ENCODE peak calls at places on chromosomes 1 and 21, in eight cellular contexts. B is esophagus squamous epithelium, M is heart left ventricle, T is K562, Q is ovary, W is body of pancreas, L is upper lobe of left lung, Y is endothelial cell of umbilical vein. S is an unnamed sample.

GRCh38 chr1:40161888-40162397 is 756 bp downstream of the RLF start:
- DNase-seq in B (no peak), M (no peak), T (no peak), Q (no peak), W (peak), L (no peak), Y (peak), S (no peak)

GRCh38 chr1:92619466-92620189 is 132.9 kb upstream of the GFI1 start:
- DNase-seq in B (no peak), M (no peak), T (no peak), Q (no peak), W (no peak), L (no peak), Y (no peak), S (no peak)

GRCh38 chr1:225207791-225208190 is 220.0 kb downstream of the LBR start:
- DNase-seq in B (no peak), M (no peak), T (no peak), Q (no peak), W (no peak), L (no peak), Y (no peak), S (no peak)

GRCh38 chr21:33644383-33645074 is 2.2 kb downstream of the ITSN1 start:
- DNase-seq in B (no peak), M (no peak), T (no peak), Q (no peak), W (no peak), L (no peak), Y (peak), S (no peak)

GRCh38 chr1:43271186-43272118 is 1.7 kb downstream of the TMEM125 start:
- DNase-seq in B (no peak), M (no peak), T (no peak), Q (no peak), W (no peak), L (no peak), Y (no peak), S (peak)

GRCh38 chr1:160064164-160064563 is 5.8 kb downstream of the KCNJ10 start:
- DNase-seq in B (no peak), M (no peak), T (no peak), Q (no peak), W (no peak), L (no peak), Y (no peak), S (no peak)

GRCh38 chr1:244165701-244166100 is 114.6 kb downstream of the ZBTB18 start:
- DNase-seq in B (no peak), M (no peak), T (no peak), Q (no peak), W (no peak), L (no peak), Y (no peak), S (no peak)

GRCh38 chr21:36902331-36902730 is 64.1 kb downstream of the HLCS start:
- DNase-seq in B (no peak), M (no peak), T (no peak), Q (no peak), W (no peak), L (no peak), Y (no peak), S (peak)

GRCh38 chr1:216420746-216421145 is 2.5 kb downstream of the USH2A start:
- DNase-seq in B (no peak), M (no peak), T (no peak), Q (no peak), W (no peak), L (no peak), Y (no peak), S (no peak)

GRCh38 chr1:54424398-54424797 is 18.2 kb upstream of the SSBP3 start:
- DNase-seq in B (no peak), M (no peak), T (no peak), Q (no peak), W (no peak), L (no peak), Y (no peak), S (no peak)

GRCh38 chr1:61782771-61783170 is 40.5 kb downstream of the PATJ start:
- DNase-seq in B (no peak), M (no peak), T (peak), Q (no peak), W (no peak), L (no peak), Y (no peak), S (no peak)

GRCh38 chr1:244100276-244100675 is 49.2 kb downstream of the ZBTB18 start:
- DNase-seq in B (no peak), M (no peak), T (no peak), Q (no peak), W (no peak), L (no peak), Y (no peak), S (no peak)

GRCh38 chr1:12475158-12475934 is 142.7 kb downstream of the DHRS3 start:
- DNase-seq in B (no peak), M (no peak), T (peak), Q (no peak), W (peak), L (no peak), Y (no peak), S (no peak)

GRCh38 chr1:151399890-151400235 is 490 bp downstream of the PSMB4 start:
- DNase-seq in B (no peak), M (no peak), T (peak), Q (peak), W (no peak), L (no peak), Y (no peak), S (peak)

GRCh38 chr1:60983701-60984065 is 98.7 kb upstream of the NFIA start:
- DNase-seq in B (no peak), M (no peak), T (no peak), Q (peak), W (no peak), L (no peak), Y (no peak), S (no peak)

GRCh38 chr1:109623601-109624161 is 4.0 kb downstream of the AMPD2 start:
- DNase-seq in B (no peak), M (no peak), T (no peak), Q (no peak), W (no peak), L (peak), Y (no peak), S (peak)

GRCh38 chr1:53158900-53159299 is 16.5 kb upstream of the SLC1A7 start:
- DNase-seq in B (no peak), M (no peak), T (no peak), Q (no peak), W (no peak), L (no peak), Y (no peak), S (no peak)

GRCh38 chr1:219518168-219518905 is 94.6 kb downstream of the ZC3H11B start:
- DNase-seq in B (no peak), M (no peak), T (no peak), Q (no peak), W (no peak), L (no peak), Y (no peak), S (no peak)

GRCh38 chr1:221263831-221264767 is 384.9 kb downstream of the HLX start:
- DNase-seq in B (peak), M (peak), T (peak), Q (no peak), W (peak), L (no peak), Y (peak), S (no peak)

GRCh38 chr1:220045356-220046051 is 801 bp downstream of the EPRS1 start:
- DNase-seq in B (no peak), M (no peak), T (peak), Q (no peak), W (no peak), L (no peak), Y (peak), S (no peak)

GRCh38 chr1:58594556-58594955 is 17.5 kb upstream of the TACSTD2 start:
- DNase-seq in B (no peak), M (no peak), T (no peak), Q (no peak), W (no peak), L (no peak), Y (no peak), S (no peak)

GRCh38 chr1:154760469-154760933 is 109.6 kb downstream of the KCNN3 start:
- DNase-seq in B (no peak), M (peak), T (peak), Q (peak), W (peak), L (peak), Y (peak), S (peak)

GRCh38 chr1:156114919-156115513 is 505 bp downstream of the LMNA start:
- DNase-seq in B (no peak), M (no peak), T (peak), Q (no peak), W (no peak), L (peak), Y (peak), S (no peak)

GRCh38 chr1:199079994-199080393 is 441.2 kb downstream of the PTPRC start:
- DNase-seq in B (no peak), M (no peak), T (no peak), Q (no peak), W (no peak), L (no peak), Y (no peak), S (no peak)

GRCh38 chr1:166902279-166902678 is 26.2 kb upstream of the TADA1 start:
- DNase-seq in B (no peak), M (no peak), T (no peak), Q (no peak), W (no peak), L (no peak), Y (no peak), S (no peak)

GRCh38 chr1:86914998-86915736 is 732 bp downstream of the HS2ST1 start:
- DNase-seq in B (no peak), M (peak), T (peak), Q (peak), W (peak), L (no peak), Y (peak), S (peak)

GRCh38 chr21:46229133-46229922 is 754 bp upstream of the LSS start:
- DNase-seq in B (no peak), M (peak), T (peak), Q (peak), W (peak), L (peak), Y (peak), S (peak)

GRCh38 chr1:155254714-155255242 is 505 bp downstream of the ENTREP3 start:
- DNase-seq in B (no peak), M (no peak), T (no peak), Q (peak), W (no peak), L (peak), Y (peak), S (no peak)

GRCh38 chr1:67847466-67847865 is 14.2 kb upstream of the GNG12 start:
- DNase-seq in B (no peak), M (no peak), T (no peak), Q (no peak), W (no peak), L (no peak), Y (peak), S (no peak)

GRCh38 chr1:36894824-36895223 is 139.5 kb downstream of the GRIK3 start:
- DNase-seq in B (no peak), M (no peak), T (no peak), Q (no peak), W (no peak), L (no peak), Y (no peak), S (no peak)

GRCh38 chr21:42883921-42884320 is 4.6 kb upstream of the WDR4 start:
- DNase-seq in B (no peak), M (no peak), T (no peak), Q (no peak), W (no peak), L (no peak), Y (no peak), S (no peak)

GRCh38 chr1:25774921-25775774 is 24.8 kb upstream of the SELENON start:
- DNase-seq in B (no peak), M (no peak), T (no peak), Q (no peak), W (no peak), L (no peak), Y (no peak), S (no peak)

DNA sequence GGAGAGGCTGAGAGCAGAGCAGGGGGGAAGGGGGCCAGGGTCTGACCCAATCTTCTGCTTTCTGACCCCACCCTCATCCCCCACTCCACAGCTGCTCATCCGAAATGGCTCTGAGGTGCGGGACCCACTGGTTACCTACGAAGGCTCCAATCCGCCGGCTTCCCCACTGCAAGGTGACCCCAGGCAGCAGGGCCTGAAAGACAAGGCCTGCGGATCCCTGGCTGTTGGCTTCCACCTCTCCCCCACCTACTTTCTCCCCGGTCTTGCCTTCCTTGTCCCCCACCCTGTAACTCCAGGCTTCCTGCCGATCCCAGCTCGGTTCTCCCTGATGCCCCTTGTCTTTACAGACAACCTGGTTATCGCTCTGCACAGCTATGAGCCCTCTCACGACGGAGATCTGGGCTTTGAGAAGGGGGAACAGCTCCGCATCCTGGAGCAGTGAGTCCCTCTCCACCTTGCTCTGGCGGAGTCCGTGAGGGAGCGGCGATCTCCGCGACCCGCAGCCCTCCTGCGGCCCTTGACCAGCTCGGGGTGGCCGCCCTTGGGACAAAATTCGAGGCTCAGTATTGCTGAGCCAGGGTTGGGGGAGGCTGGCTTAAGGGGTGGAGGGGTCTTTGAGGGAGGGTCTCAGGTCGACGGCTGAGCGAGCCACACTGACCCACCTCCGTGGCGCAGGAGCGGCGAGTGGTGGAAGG is 17.1 kb upstream of the HDAC1 start:
- DNase-seq in B (no peak), M (no peak), T (no peak), Q (no peak), W (no peak), L (peak), Y (no peak), S (no peak)
- H3K4me3 ChIP-seq in B (no peak), M (no peak), T (no peak), Q (no peak), W (no peak), L (no peak), Y (no peak), S (no peak)

GRCh38 chr1:228075801-228076271 is 6.7 kb upstream of the ARF1 start:
- DNase-seq in B (no peak), M (peak), T (no peak), Q (no peak), W (no peak), L (peak), Y (no peak), S (no peak)

GRCh38 chr1:228074954-228075730 is 7.4 kb upstream of the ARF1 start:
- DNase-seq in B (no peak), M (peak), T (no peak), Q (no peak), W (no peak), L (no peak), Y (no peak), S (no peak)

GRCh38 chr1:228073061-228073869 is 9.2 kb upstream of the ARF1 start:
- DNase-seq in B (no peak), M (peak), T (no peak), Q (no peak), W (no peak), L (peak), Y (no peak), S (no peak)

GRCh38 chr1:228072658-228073043 is 9.9 kb upstream of the ARF1 start:
- DNase-seq in B (no peak), M (peak), T (no peak), Q (no peak), W (no peak), L (no peak), Y (no peak), S (peak)

DNA sequence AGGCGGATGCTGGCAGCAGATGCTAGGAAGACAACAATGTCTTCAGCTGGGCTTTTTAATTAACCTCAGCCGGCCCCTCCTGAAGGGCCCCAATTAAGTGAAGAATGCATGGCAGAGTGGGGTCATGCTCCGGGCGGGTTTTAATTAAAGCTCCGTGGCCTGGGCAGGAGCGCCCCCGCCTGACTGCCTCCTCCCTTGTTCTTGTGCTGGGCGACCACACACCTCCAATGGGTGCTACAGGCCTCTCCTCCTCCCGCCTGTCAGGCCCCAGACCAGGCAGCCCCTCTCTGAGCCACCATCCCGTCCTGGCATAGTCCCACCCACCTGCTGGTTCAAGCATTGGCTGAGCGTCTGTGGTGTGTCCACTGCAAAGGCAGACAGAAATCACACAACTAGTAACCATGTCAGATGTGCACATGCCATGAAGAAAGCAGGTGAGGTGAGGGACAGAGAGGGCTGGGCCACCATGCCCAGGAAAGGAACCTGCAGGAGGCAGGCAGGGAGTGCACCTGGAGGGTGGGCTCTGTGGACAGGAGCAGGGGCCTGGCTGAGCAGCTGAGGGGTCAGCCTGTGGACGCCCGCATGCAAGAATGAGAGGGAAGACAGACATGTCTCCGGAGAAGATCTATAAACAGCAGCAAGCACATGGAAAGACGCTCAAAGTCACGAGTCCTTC is 8.5 kb upstream of the ARF1 start:
- DNase-seq in B (no peak), M (peak), T (peak), Q (no peak), W (no peak), L (no peak), Y (no peak), S (peak)
- TF ChIP-seq CTCF in B (peak), M (no peak), T (peak), Q (no peak), W (no peak), L (no peak), Y (no peak), S (no peak)

GRCh38 chr1:222712253-222713090 is at the start of the genes AIDA and BROX:
- DNase-seq in B (peak), M (peak), T (peak), Q (peak), W (peak), L (peak), Y (peak), S (peak)
- TF ChIP-seq POLR2A in B (peak), M (peak), T (no peak), Q (no peak), W (peak), L (peak), Y (no peak), S (no peak)

GRCh38 chr1:99177465-99177864 is 86.8 kb upstream of the PLPPR4 start:
- DNase-seq in B (no peak), M (no peak), T (no peak), Q (no peak), W (no peak), L (no peak), Y (no peak), S (no peak)
- H3K4me3 ChIP-seq in B (no peak), M (no peak), T (no peak), Q (no peak), W (no peak), L (no peak), Y (no peak), S (no peak)

GRCh38 chr1:227907439-227908015 is 40.2 kb downstream of the WNT9A start:
- DNase-seq in B (no peak), M (no peak), T (no peak), Q (no peak), W (no peak), L (no peak), Y (no peak), S (no peak)

GRCh38 chr1:227904541-227905335 is 43.0 kb downstream of the WNT9A start:
- DNase-seq in B (no peak), M (no peak), T (no peak), Q (peak), W (no peak), L (no peak), Y (no peak), S (no peak)

GRCh38 chr1:227903614-227904501 is 43.9 kb downstream of the WNT9A start:
- DNase-seq in B (no peak), M (peak), T (no peak), Q (peak), W (peak), L (peak), Y (no peak), S (no peak)

GRCh38 chr1:227906550-227906991 is 41.2 kb downstream of the WNT9A start:
- DNase-seq in B (no peak), M (no peak), T (no peak), Q (no peak), W (no peak), L (no peak), Y (no peak), S (no peak)

DNA sequence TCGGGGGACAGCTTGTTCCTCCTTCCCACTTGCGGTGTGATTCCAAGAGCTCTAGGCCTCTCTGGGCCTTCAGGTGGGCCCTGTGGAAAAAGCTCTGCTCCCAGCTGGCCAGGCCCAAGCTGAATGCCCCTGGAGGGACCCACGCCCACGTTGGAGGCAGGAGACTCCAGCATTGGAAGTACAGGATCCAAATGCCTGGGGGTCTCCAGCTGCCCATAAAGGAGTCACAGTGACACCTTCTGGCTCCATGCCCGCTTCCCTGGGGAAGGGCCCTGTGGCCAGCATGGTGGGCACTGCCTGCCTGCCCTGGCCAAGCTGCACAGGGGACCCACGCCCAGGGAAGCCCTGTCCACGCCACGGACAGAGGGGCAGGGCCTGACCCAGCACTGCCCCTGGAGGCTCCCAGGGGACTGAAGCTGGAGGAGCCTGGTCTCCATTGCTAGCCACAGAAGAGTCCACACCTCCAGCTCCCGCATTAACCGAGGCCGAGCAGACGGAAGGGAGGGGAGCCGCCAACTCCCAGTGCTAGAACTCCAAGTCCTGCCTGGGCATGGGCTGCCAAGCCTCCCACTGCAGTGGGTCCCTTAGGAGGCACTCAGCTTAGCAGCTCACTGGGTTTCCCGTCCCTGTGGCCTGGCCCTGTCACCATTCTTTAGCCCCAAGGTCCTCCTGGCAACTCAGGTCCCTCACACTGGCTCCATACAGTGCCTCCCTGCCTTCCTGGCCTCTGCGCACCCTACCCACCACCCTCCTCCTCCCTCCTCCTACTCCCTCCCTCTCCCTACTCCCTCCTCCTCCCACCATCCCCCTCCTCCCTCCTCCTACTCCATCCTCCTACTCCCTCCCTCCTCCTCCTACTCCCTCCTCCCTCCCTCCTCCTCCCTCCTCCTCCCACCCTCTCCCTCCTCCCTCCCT is 41.9 kb downstream of the WNT9A start:
- DNase-seq in B (no peak), M (no peak), T (no peak), Q (no peak), W (no peak), L (peak), Y (no peak), S (no peak)
- TF ChIP-seq CTCF in B (no peak), M (no peak), T (peak), Q (no peak), W (no peak), L (no peak), Y (no peak), S (no peak)